ENCODE peak calls at places on chromosomes 13 and 19, in nine cellular contexts. Y is fibroblast of lung; S is IMR-90; O is prostate gland; M is Panc1; K is CD8-positive, alpha-beta memory T cell; E is SK-N-SH; J is heart left ventricle; D is stomach. V is an unnamed sample.
A peak's percentile ranks its signal among the peaks of the same experiment; 100 is the strongest.

GRCh38 chr13:72062566-72062965 is 195.6 kb upstream of the DACH1 start:
- DNase-seq in Y (no peak), S (no peak), O (no peak), M (no peak), K (no peak), E (no peak), J (peak; percentile 55), D (no peak), V (no peak)

GRCh38 chr19:46844067-46844489 is 6.6 kb downstream of the AP2S1 start:
- DNase-seq in Y (no peak), S (no peak), O (no peak), M (no peak), K (no peak), E (no peak), J (no peak), D (no peak), V (no peak)

GRCh38 chr19:35797663-35798062 is 15.0 kb downstream of the PRODH2 start:
- DNase-seq in Y (no peak), S (no peak), O (no peak), M (no peak), K (no peak), E (no peak), J (no peak), D (no peak), V (peak; percentile 40)

GRCh38 chr13:101289764-101290163 is 126.5 kb downstream of the NALCN start:
- DNase-seq in Y (peak; percentile 59), S (peak; percentile 75), O (no peak), M (no peak), K (no peak), E (peak; percentile 79), J (no peak), D (no peak), V (peak; percentile 61)

GRCh38 chr13:113785051-113786010 is 26.3 kb downstream of the TMEM255B start:
- DNase-seq in Y (peak; percentile 77), S (peak; percentile 74), O (no peak), M (peak; percentile 87), K (no peak), E (no peak), J (no peak), D (no peak), V (no peak)

GRCh38 chr19:18607222-18608101 is 863 bp upstream of the CRLF1 start:
- DNase-seq in Y (no peak), S (no peak), O (no peak), M (no peak), K (no peak), E (peak; percentile 32), J (no peak), D (no peak), V (no peak)

GRCh38 chr13:113630804-113631203 is 27.2 kb downstream of the ATP4B start:
- DNase-seq in Y (no peak), S (no peak), O (no peak), M (no peak), K (no peak), E (no peak), J (peak; percentile 20), D (no peak), V (no peak)

GRCh38 chr13:65090191-65090590 is 2139.9 kb downstream of the PCDH9 start:
- DNase-seq in Y (no peak), S (no peak), O (no peak), M (no peak), K (no peak), E (no peak), J (no peak), D (no peak), V (no peak)

GRCh38 chr13:101892296-101892695 is 439.8 kb downstream of the ITGBL1 start:
- DNase-seq in Y (no peak), S (no peak), O (no peak), M (no peak), K (no peak), E (no peak), J (no peak), D (no peak), V (no peak)

GRCh38 chr19:55549500-55550320 is 4.4 kb upstream of the SBK3 start:
- DNase-seq in Y (peak; percentile 90), S (peak; percentile 93), O (no peak), M (peak; percentile 87), K (no peak), E (no peak), J (peak; percentile 36), D (peak; percentile 35), V (no peak)

GRCh38 chr19:51552996-51553725 is 17.9 kb upstream of the ZNF175 start:
- DNase-seq in Y (peak; percentile 33), S (peak; percentile 47), O (peak; percentile 47), M (no peak), K (no peak), E (peak; percentile 40), J (peak; percentile 71), D (peak; percentile 45), V (peak; percentile 84)

GRCh38 chr19:46069841-46070341 is 29.1 kb upstream of the IGFL4 start:
- DNase-seq in Y (peak; percentile 96), S (peak; percentile 93), O (no peak), M (no peak), K (no peak), E (no peak), J (no peak), D (no peak), V (no peak)

GRCh38 chr19:34692541-34692940 is 15.1 kb downstream of the ZNF302 start:
- DNase-seq in Y (no peak), S (no peak), O (no peak), M (no peak), K (no peak), E (no peak), J (no peak), D (no peak), V (no peak)

GRCh38 chr13:20495087-20496023 is 30.3 kb downstream of the CRYL1 start:
- DNase-seq in Y (peak; percentile 79), S (peak; percentile 72), O (peak; percentile 67), M (peak; percentile 42), K (peak; percentile 45), E (peak; percentile 74), J (no peak), D (peak; percentile 65), V (peak; percentile 85)

GRCh38 chr13:111130111-111130508 is 15.0 kb downstream of the ARHGEF7 start:
- DNase-seq in Y (no peak), S (no peak), O (no peak), M (no peak), K (no peak), E (no peak), J (no peak), D (no peak), V (no peak)

GRCh38 chr13:24921881-24922280 is 157.9 kb downstream of the RNF17 start:
- DNase-seq in Y (no peak), S (no peak), O (no peak), M (no peak), K (no peak), E (no peak), J (no peak), D (no peak), V (no peak)
- H3K27ac ChIP-seq in Y (peak overlapping the region; percentile 99), S (no peak overlapping the region), O (peak overlapping the region; percentile 94), M (peak overlapping the region; percentile 73), K (peak overlapping the region; percentile 85), E (peak overlapping the region; percentile 97), J (no peak overlapping the region), D (peak overlapping the region; percentile 95), V (peak overlapping the region; percentile 91)

GRCh38 chr19:49513746-49514118 is 1.3 kb downstream of the FCGRT start:
- DNase-seq in Y (no peak), S (no peak), O (no peak), M (no peak), K (no peak), E (peak; percentile 42), J (no peak), D (no peak), V (no peak)

GRCh38 chr19:49514151-49514550 is 1.7 kb downstream of the FCGRT start:
- DNase-seq in Y (no peak), S (no peak), O (no peak), M (no peak), K (no peak), E (no peak), J (no peak), D (peak; percentile 46), V (no peak)

GRCh38 chr19:49518033-49518432 is 5.6 kb downstream of the FCGRT start:
- DNase-seq in Y (no peak), S (no peak), O (no peak), M (no peak), K (no peak), E (no peak), J (no peak), D (no peak), V (no peak)

GRCh38 chr19:49515767-49516166 is 3.3 kb downstream of the FCGRT start:
- DNase-seq in Y (peak; percentile 41), S (no peak), O (no peak), M (no peak), K (no peak), E (no peak), J (peak; percentile 63), D (no peak), V (no peak)

GRCh38 chr19:49512970-49513745 is 697 bp downstream of the FCGRT start:
- DNase-seq in Y (no peak), S (no peak), O (no peak), M (no peak), K (no peak), E (peak; percentile 88), J (peak; percentile 55), D (peak; percentile 59), V (peak; percentile 73)
- H3K27ac ChIP-seq in Y (no peak overlapping the region), S (no peak overlapping the region), O (peak overlapping the region; percentile 83), M (no peak overlapping the region), K (no peak overlapping the region), E (no peak overlapping the region), J (peak overlapping the region; percentile 85), D (peak overlapping the region; percentile 90), V (peak overlapping the region; percentile 91)

DNA sequence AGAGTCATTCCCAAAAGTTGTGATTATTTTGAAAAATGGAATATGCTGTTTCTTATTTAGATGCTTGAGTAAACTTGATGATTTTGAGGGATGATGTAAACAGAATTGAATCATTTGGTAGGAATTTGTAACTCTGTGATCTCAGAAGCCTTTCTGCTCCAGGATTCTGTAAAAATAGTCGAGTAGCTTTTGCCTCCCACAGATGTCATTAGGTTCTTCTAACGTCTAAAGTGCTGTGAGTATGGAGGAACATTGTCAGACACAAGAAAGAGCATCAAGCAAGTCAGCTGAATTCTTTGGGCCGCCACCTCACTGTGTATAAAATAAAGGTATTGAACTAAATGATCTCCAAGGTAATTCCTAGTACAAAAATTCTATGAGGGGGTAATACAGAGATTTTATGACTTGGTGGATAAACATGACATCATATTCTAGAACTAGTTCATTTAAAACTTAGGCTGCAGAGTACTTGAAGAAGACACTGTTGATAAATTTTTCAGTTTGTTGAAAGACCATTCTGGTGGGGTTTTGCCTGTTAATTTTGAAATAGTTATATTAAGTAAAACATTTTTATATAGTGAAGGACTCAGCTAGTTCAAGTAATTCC is 1.4 kb upstream of the GPR183 start:
- DNase-seq in Y (peak; percentile 44), S (peak; percentile 63), O (no peak), M (no peak), K (no peak), E (no peak), J (no peak), D (no peak), V (no peak)
- H3K27ac ChIP-seq in Y (peak overlapping the region; percentile 69), S (no peak overlapping the region), O (no peak overlapping the region), M (no peak overlapping the region), K (no peak overlapping the region), E (peak overlapping the region; percentile 79), J (no peak overlapping the region), D (peak overlapping the region; percentile 20), V (no peak overlapping the region)

DNA sequence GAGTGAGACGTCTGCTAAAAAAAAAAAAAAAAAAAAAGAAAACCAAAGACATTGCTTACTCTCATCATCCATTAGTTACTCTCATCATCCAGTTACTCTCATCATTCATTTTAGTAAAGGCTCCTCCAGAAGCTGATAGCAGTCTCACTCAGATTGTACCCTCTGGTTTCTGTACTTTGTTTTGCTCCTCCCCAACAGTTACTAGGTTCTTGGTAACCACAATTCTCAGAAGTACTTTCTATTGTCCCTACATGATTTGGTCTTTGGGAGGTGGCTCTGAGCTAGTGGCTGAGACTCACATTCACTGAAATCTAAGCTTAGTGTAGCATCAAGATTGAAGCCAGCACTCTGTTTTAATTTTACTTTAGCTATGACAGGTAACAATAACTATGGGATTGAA is 14.3 kb downstream of the ERICH4 start:
- DNase-seq in Y (no peak), S (no peak), O (no peak), M (no peak), K (no peak), E (no peak), J (no peak), D (no peak), V (no peak)
- H3K27ac ChIP-seq in Y (no peak overlapping the region), S (no peak overlapping the region), O (no peak overlapping the region), M (no peak overlapping the region), K (no peak overlapping the region), E (no peak overlapping the region), J (peak overlapping the region; percentile 34), D (no peak overlapping the region), V (no peak overlapping the region)